ENCODE peak calls at places on chromosomes 5 and 9, in eight cellular contexts. S is naive thymus-derived CD4-positive, alpha-beta T cell; V is psoas muscle; X is effector memory CD4-positive, alpha-beta T cell; N is ELR; O is aorta; Y is DMS 273 treated with DMSO at 0.1 percent for 48 hours; M is fibroblast of gingiva. D is an unnamed sample.
A peak's percentile ranks its signal among the peaks of the same experiment; 100 is the strongest.

GRCh38 chr9:126301985-126302603 is 24.5 kb upstream of the MVB12B start:
- DNase-seq in M (peak; percentile 53), N (peak; percentile 76), O (no peak), Y (no peak), V (no peak), X (peak; percentile 20), S (peak; percentile 61), D (no peak)

GRCh38 chr9:33731142-33731541 is 64.2 kb upstream of the PRSS3 start:
- DNase-seq in N (no peak), X (no peak), S (no peak), O (no peak), V (no peak), Y (no peak), M (no peak), D (no peak)

GRCh38 chr5:41747291-41747690 is 122.9 kb downstream of the OXCT1 start:
- DNase-seq in N (peak; percentile 20), O (no peak), Y (no peak), X (no peak), V (no peak), M (no peak), S (no peak), D (peak; percentile 27)

GRCh38 chr5:89425062-89425461 is 542.1 kb upstream of the MEF2C start:
- DNase-seq in S (no peak), N (no peak), X (no peak), O (no peak), M (no peak), V (no peak), Y (no peak), D (no peak)

GRCh38 chr9:34125681-34126206 is 754 bp downstream of the DCAF12 start:
- DNase-seq in V (no peak), X (no peak), Y (no peak), N (peak; percentile 83), M (peak; percentile 5), S (no peak), O (no peak), D (peak; percentile 19)

GRCh38 chr5:168598639-168599038 is 19.5 kb upstream of the PANK3 start:
- DNase-seq in S (no peak), Y (no peak), N (no peak), M (no peak), X (no peak), V (no peak), O (no peak), D (no peak)

GRCh38 chr9:7653262-7653661 is 146.3 kb downstream of the DMAC1 start:
- DNase-seq in O (no peak), X (no peak), Y (no peak), M (no peak), S (no peak), N (no peak), V (no peak), D (no peak)

GRCh38 chr5:179297026-179297425 is 48.2 kb downstream of the ADAMTS2 start:
- DNase-seq in M (no peak), O (peak; percentile 23), S (no peak), X (no peak), Y (no peak), N (no peak), V (no peak), D (no peak)

GRCh38 chr5:99929067-99929805 is 605.9 kb upstream of the FAM174A start:
- DNase-seq in V (peak; percentile 21), M (no peak), X (no peak), N (no peak), Y (no peak), S (no peak), O (no peak), D (no peak)

GRCh38 chr9:21936161-21936560 is 58.0 kb downstream of the CDKN2A start:
- DNase-seq in S (no peak), M (peak; percentile 15), X (no peak), Y (no peak), V (no peak), O (no peak), N (no peak), D (no peak)

GRCh38 chr9:16744386-16744785 is 126.1 kb downstream of the BNC2 start:
- DNase-seq in S (no peak), N (no peak), Y (no peak), V (no peak), X (no peak), M (peak; percentile 4), O (no peak), D (no peak)

GRCh38 chr5:134491841-134492442 is 33.5 kb upstream of the JADE2 start:
- DNase-seq in N (no peak), S (no peak), V (no peak), X (no peak), M (no peak), O (no peak), Y (no peak), D (no peak)

D was measured in HS-27A.